ENCODE peak calls at places on chromosomes 16 and 17, in six cellular contexts. H is fibroblast of pulmonary artery, N is vagina, L is HEK293T, G is CD14-positive monocyte, F is mesothelial cell of epicardium. T is an unnamed sample.

GRCh38 chr17:14317383-14317782 is 16.5 kb downstream of the HS3ST3B1 start:
- DNase-seq in F (no peak), G (no peak), H (no peak), N (no peak), L (no peak), T (no peak)

GRCh38 chr17:66614469-66614868 is 220.4 kb upstream of the CACNG5 start:
- DNase-seq in H (no peak), G (no peak), N (no peak), F (no peak), L (no peak), T (no peak)

GRCh38 chr17:73215414-73215813 is 22.6 kb downstream of the COG1 start:
- DNase-seq in H (no peak), G (no peak), F (no peak), N (no peak), L (no peak), T (no peak)

GRCh38 chr17:55249861-55250260 is 14.9 kb upstream of the HLF start:
- DNase-seq in F (no peak), H (no peak), G (no peak), L (no peak), N (no peak), T (no peak)

GRCh38 chr16:89170346-89171215 is 967 bp upstream of the CDH15 start:
- DNase-seq in L (no peak), F (no peak), N (no peak), H (no peak), G (no peak), T (no peak)

GRCh38 chr17:79036609-79037008 is 12.6 kb downstream of the C1QTNF1 start:
- DNase-seq in F (no peak), G (peak; percentile 71), L (no peak), N (no peak), H (peak; percentile 96), T (peak; percentile 97)

GRCh38 chr17:7843536-7844291 is 9.7 kb downstream of the KDM6B start:
- DNase-seq in L (peak; percentile 66), G (peak; percentile 94), H (peak; percentile 92), F (peak; percentile 82), N (peak; percentile 95), T (peak; percentile 87)

GRCh38 chr16:12433691-12434390 is 369.8 kb downstream of the CPPED1 start:
- DNase-seq in H (no peak), N (no peak), L (no peak), F (no peak), G (no peak), T (no peak)

GRCh38 chr16:57994778-57995177 is 5.7 kb downstream of the ZNF319 start:
- DNase-seq in F (no peak), L (peak; percentile 62), G (peak; percentile 81), N (no peak), H (peak; percentile 50), T (no peak)

GRCh38 chr16:28012031-28012445 is 51.5 kb downstream of the GSG1L start:
- DNase-seq in H (peak; percentile 28), L (no peak), G (no peak), F (no peak), N (no peak), T (no peak)

GRCh38 chr17:3526971-3527370 is 30.6 kb downstream of the TRPV3 start:
- DNase-seq in N (no peak), F (no peak), L (no peak), H (no peak), G (no peak), T (no peak)

GRCh38 chr16:67537270-67537635 is 8.6 kb downstream of the RIPOR1 start:
- DNase-seq in N (no peak), F (peak; percentile 61), L (no peak), G (peak; percentile 70), H (peak; percentile 57), T (no peak)

GRCh38 chr17:49471769-49472168 is 23.3 kb upstream of the NGFR start:
- DNase-seq in F (no peak), H (no peak), G (no peak), L (no peak), N (no peak), T (no peak)

GRCh38 chr17:81161972-81162371 is 3.3 kb upstream of the PVALEF start:
- DNase-seq in F (no peak), L (no peak), H (no peak), G (no peak), N (no peak), T (no peak)

GRCh38 chr16:12094537-12095265 is 118.2 kb downstream of the SNX29 start:
- DNase-seq in H (no peak), G (no peak), L (no peak), N (no peak), F (no peak), T (peak; percentile 26)

GRCh38 chr16:8720080-8720966 is 45.9 kb downstream of the ABAT start:
- DNase-seq in H (no peak), F (no peak), L (peak; percentile 38), N (no peak), G (no peak), T (no peak)

GRCh38 chr16:56767018-56767417 is 37.1 kb downstream of the NUP93 start:
- DNase-seq in L (no peak), G (no peak), N (no peak), F (no peak), H (no peak), T (no peak)

GRCh38 chr17:77318491-77319210 is 177.9 kb downstream of the SEC14L1 start:
- DNase-seq in G (no peak), N (no peak), L (no peak), F (no peak), H (peak; percentile 60), T (peak; percentile 64)

GRCh38 chr17:80070375-80071115 is 30.8 kb upstream of the GAA start:
- DNase-seq in F (no peak), H (no peak), G (no peak), L (no peak), N (no peak), T (no peak)

GRCh38 chr16:11669380-11670146 is 1.3 kb downstream of the SNN start:
- DNase-seq in H (peak; percentile 19), L (no peak), F (no peak), N (no peak), G (peak; percentile 96), T (no peak)

GRCh38 chr17:2050246-2050866 is 4.5 kb upstream of the HIC1 start:
- DNase-seq in F (peak; percentile 76), H (peak; percentile 73), G (no peak), N (no peak), L (peak; percentile 67), T (peak; percentile 66)

GRCh38 chr17:16419929-16420271 is 4.5 kb downstream of the TRPV2 start:
- DNase-seq in F (no peak), L (no peak), H (peak; percentile 42), N (no peak), G (no peak), T (peak; percentile 76)

GRCh38 chr17:10604521-10604920 is 52.6 kb downstream of the MYH3 start:
- DNase-seq in N (no peak), H (no peak), G (no peak), L (no peak), F (no peak), T (no peak)

GRCh38 chr16:75208861-75209505 is 2.0 kb upstream of the CTRB2 start:
- DNase-seq in F (no peak), L (no peak), N (no peak), G (no peak), H (no peak), T (no peak)

GRCh38 chr16:80231118-80231515 is 309.7 kb upstream of the DYNLRB2 start:
- DNase-seq in H (no peak), F (no peak), N (no peak), G (no peak), L (no peak), T (no peak)

GRCh38 chr16:65769055-65769465 is 597.4 kb upstream of the CDH5 start:
- DNase-seq in F (no peak), G (no peak), L (no peak), H (peak; percentile 88), N (no peak), T (peak; percentile 89)

GRCh38 chr17:76217081-76217480 is 23.2 kb downstream of the RNF157 start:
- DNase-seq in F (peak; percentile 6), H (no peak), N (no peak), G (no peak), L (no peak), T (no peak)